ENCODE peak calls at places on chromosomes 7 and 10, in four cellular contexts. One of them, this sample, is unnamed.

GRCh38 chr10:11551915-11552602 is 59.4 kb downstream of the USP6NL start:
- DNase-seq in heart left ventricle: no peak
- DNase-seq in HCT116: peak
- DNase-seq in lower leg skin: no peak
- DNase-seq in this sample: no peak

GRCh38 chr10:117537436-117537903 is 5.1 kb upstream of the EMX2 start:
- DNase-seq in heart left ventricle: no peak
- DNase-seq in HCT116: no peak
- DNase-seq in lower leg skin: peak
- DNase-seq in this sample: peak

GRCh38 chr10:97999909-98000248 is 30.5 kb downstream of the CRTAC1 start:
- DNase-seq in heart left ventricle: no peak
- DNase-seq in HCT116: no peak
- DNase-seq in lower leg skin: no peak
- DNase-seq in this sample: no peak

GRCh38 chr10:57785068-57785467 is 482.6 kb downstream of the IPMK start:
- DNase-seq in heart left ventricle: no peak
- DNase-seq in HCT116: no peak
- DNase-seq in lower leg skin: no peak
- DNase-seq in this sample: no peak

GRCh38 chr10:99630991-99631390 is 10.8 kb upstream of the SLC25A28 start:
- DNase-seq in heart left ventricle: no peak
- DNase-seq in HCT116: no peak
- DNase-seq in lower leg skin: no peak
- DNase-seq in this sample: no peak

GRCh38 chr10:124532106-124532641 is 70.6 kb downstream of the LHPP start:
- DNase-seq in heart left ventricle: peak
- DNase-seq in HCT116: peak
- DNase-seq in lower leg skin: no peak
- DNase-seq in this sample: no peak

GRCh38 chr10:35792301-35792700 is 150.2 kb upstream of the FZD8 start:
- DNase-seq in heart left ventricle: no peak
- DNase-seq in HCT116: no peak
- DNase-seq in lower leg skin: no peak
- DNase-seq in this sample: no peak

GRCh38 chr10:17206210-17206709 is 4.8 kb upstream of the TRDMT1 start:
- DNase-seq in heart left ventricle: no peak
- DNase-seq in HCT116: no peak
- DNase-seq in lower leg skin: no peak
- DNase-seq in this sample: no peak

GRCh38 chr10:76624470-76624869 is 1013.1 kb downstream of the KCNMA1 start:
- DNase-seq in heart left ventricle: no peak
- DNase-seq in HCT116: no peak
- DNase-seq in lower leg skin: no peak
- DNase-seq in this sample: no peak

GRCh38 chr10:104683567-104683966 is 42.5 kb downstream of the SORCS3 start:
- DNase-seq in heart left ventricle: no peak
- DNase-seq in HCT116: no peak
- DNase-seq in lower leg skin: peak
- DNase-seq in this sample: no peak

GRCh38 chr7:28678421-28678965 is 266.2 kb downstream of the CREB5 start:
- DNase-seq in heart left ventricle: no peak
- DNase-seq in HCT116: no peak
- DNase-seq in lower leg skin: no peak
- DNase-seq in this sample: no peak

GRCh38 chr7:149414745-149415390 is 46.0 kb downstream of the ZNF777 start:
- DNase-seq in heart left ventricle: peak
- DNase-seq in HCT116: no peak
- DNase-seq in lower leg skin: peak
- DNase-seq in this sample: peak

GRCh38 chr7:130154501-130155317 is 50.5 kb downstream of the TMEM209 start:
- DNase-seq in heart left ventricle: no peak
- DNase-seq in HCT116: no peak
- DNase-seq in lower leg skin: no peak
- DNase-seq in this sample: no peak

GRCh38 chr10:92126100-92126650 is 164.7 kb downstream of the CPEB3 start:
- DNase-seq in heart left ventricle: no peak
- DNase-seq in HCT116: no peak
- DNase-seq in lower leg skin: no peak
- DNase-seq in this sample: no peak

GRCh38 chr7:87564290-87564963 is 36.3 kb downstream of the ABCB1 start:
- DNase-seq in heart left ventricle: no peak
- DNase-seq in HCT116: peak
- DNase-seq in lower leg skin: no peak
- DNase-seq in this sample: no peak

GRCh38 chr10:13241613-13242012 is 7.4 kb upstream of the UCMA start:
- DNase-seq in heart left ventricle: no peak
- DNase-seq in HCT116: no peak
- DNase-seq in lower leg skin: no peak
- DNase-seq in this sample: no peak

GRCh38 chr7:80699030-80699638 is 60.7 kb downstream of the CD36 start:
- DNase-seq in heart left ventricle: no peak
- DNase-seq in HCT116: peak
- DNase-seq in lower leg skin: no peak
- DNase-seq in this sample: no peak

GRCh38 chr10:36463390-36463789 is 662.0 kb upstream of the ANKRD30A start:
- DNase-seq in heart left ventricle: no peak
- DNase-seq in HCT116: no peak
- DNase-seq in lower leg skin: no peak
- DNase-seq in this sample: no peak

GRCh38 chr7:40057292-40057691 is 77.1 kb downstream of the MPLKIP start:
- DNase-seq in heart left ventricle: no peak
- DNase-seq in HCT116: no peak
- DNase-seq in lower leg skin: no peak
- DNase-seq in this sample: no peak

GRCh38 chr7:92944633-92945032 is 108.3 kb upstream of the CDK6 start:
- DNase-seq in heart left ventricle: no peak
- DNase-seq in HCT116: no peak
- DNase-seq in lower leg skin: peak
- DNase-seq in this sample: no peak

GRCh38 chr7:140231779-140232491 is 55.2 kb upstream of the KDM7A start:
- DNase-seq in heart left ventricle: no peak
- DNase-seq in HCT116: no peak
- DNase-seq in lower leg skin: peak
- DNase-seq in this sample: no peak

GRCh38 chr7:140229591-140230516 is 53.1 kb upstream of the KDM7A start:
- DNase-seq in heart left ventricle: peak
- DNase-seq in HCT116: no peak
- DNase-seq in lower leg skin: no peak
- DNase-seq in this sample: no peak

GRCh38 chr7:140230517-140230861 is 53.7 kb upstream of the KDM7A start:
- DNase-seq in heart left ventricle: peak
- DNase-seq in HCT116: no peak
- DNase-seq in lower leg skin: no peak
- DNase-seq in this sample: no peak

GRCh38 chr7:140232959-140233649 is 56.3 kb upstream of the KDM7A start:
- DNase-seq in heart left ventricle: no peak
- DNase-seq in HCT116: no peak
- DNase-seq in lower leg skin: no peak
- DNase-seq in this sample: no peak

GRCh38 chr7:140230862-140231778 is 54.3 kb upstream of the KDM7A start:
- DNase-seq in heart left ventricle: no peak
- DNase-seq in HCT116: peak
- DNase-seq in lower leg skin: peak
- DNase-seq in this sample: no peak
- TF ChIP-seq CTCF in heart left ventricle: no peak
- TF ChIP-seq CTCF in HCT116: no peak
- TF ChIP-seq CTCF in lower leg skin: no peak
- TF ChIP-seq CTCF in this sample: no peak

GRCh38 chr10:110327262-110327914 is 22.7 kb upstream of the SMNDC1 start:
- DNase-seq in heart left ventricle: no peak
- DNase-seq in HCT116: no peak
- DNase-seq in lower leg skin: no peak
- DNase-seq in this sample: no peak

GRCh38 chr10:110324201-110324804 is 19.6 kb upstream of the SMNDC1 start:
- DNase-seq in heart left ventricle: no peak
- DNase-seq in HCT116: no peak
- DNase-seq in lower leg skin: no peak
- DNase-seq in this sample: no peak

GRCh38 chr10:110323503-110323902 is 18.8 kb upstream of the SMNDC1 start:
- DNase-seq in heart left ventricle: no peak
- DNase-seq in HCT116: no peak
- DNase-seq in lower leg skin: no peak
- DNase-seq in this sample: no peak

GRCh38 chr10:110324805-110325280 is 20.1 kb upstream of the SMNDC1 start:
- DNase-seq in heart left ventricle: no peak
- DNase-seq in HCT116: no peak
- DNase-seq in lower leg skin: no peak
- DNase-seq in this sample: no peak

DNA sequence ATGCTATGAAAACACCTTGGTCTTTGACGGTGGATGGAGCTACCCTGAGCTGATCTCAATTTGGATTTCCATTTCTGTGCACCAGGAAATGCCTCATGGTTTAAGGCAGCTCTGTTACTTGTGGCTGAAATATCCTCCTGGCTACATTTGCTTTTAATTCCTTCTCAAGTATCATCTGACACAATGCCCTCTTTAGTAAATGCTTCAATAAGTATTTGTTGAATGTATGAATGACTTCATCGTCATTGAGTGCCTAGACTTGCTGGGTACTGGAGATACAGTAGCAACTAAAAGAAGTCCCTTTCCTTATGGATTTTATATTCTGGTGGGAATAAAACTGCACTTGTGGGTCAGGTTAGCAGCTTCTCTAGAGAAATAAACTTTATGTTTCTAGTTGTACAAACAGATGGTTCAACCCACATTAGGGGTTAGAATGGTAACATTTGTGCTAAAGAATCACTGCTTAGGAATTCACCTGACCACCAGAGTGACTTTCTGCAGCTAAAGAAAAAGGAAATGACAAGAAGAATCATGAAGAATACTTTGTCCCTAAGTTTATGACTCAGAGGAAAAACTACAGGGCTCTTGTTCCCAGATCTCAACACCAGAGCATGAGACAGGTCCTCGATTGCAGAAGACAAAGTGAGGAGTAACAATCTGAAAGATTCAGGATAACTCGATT is 21.8 kb upstream of the SMNDC1 start:
- DNase-seq in heart left ventricle: no peak
- DNase-seq in HCT116: peak
- DNase-seq in lower leg skin: no peak
- DNase-seq in this sample: no peak
- TF ChIP-seq POLR2A in heart left ventricle: no peak
- TF ChIP-seq POLR2A in HCT116: no peak
- TF ChIP-seq POLR2A in lower leg skin: no peak
- TF ChIP-seq POLR2A in this sample: no peak

GRCh38 chr10:84076540-84077195 is 62.6 kb upstream of the GHITM start:
- DNase-seq in heart left ventricle: no peak
- DNase-seq in HCT116: no peak
- DNase-seq in lower leg skin: no peak
- DNase-seq in this sample: peak
- TF ChIP-seq CTCF in heart left ventricle: no peak
- TF ChIP-seq CTCF in HCT116: no peak
- TF ChIP-seq CTCF in lower leg skin: no peak
- TF ChIP-seq CTCF in this sample: peak

GRCh38 chr7:100221767-100222444 is 2.2 kb downstream of the PVRIG start:
- DNase-seq in heart left ventricle: peak
- DNase-seq in HCT116: no peak
- DNase-seq in lower leg skin: no peak
- DNase-seq in this sample: no peak
- TF ChIP-seq POLR2A in heart left ventricle: no peak
- TF ChIP-seq POLR2A in HCT116: no peak
- TF ChIP-seq POLR2A in lower leg skin: no peak
- TF ChIP-seq POLR2A in this sample: no peak

DNA sequence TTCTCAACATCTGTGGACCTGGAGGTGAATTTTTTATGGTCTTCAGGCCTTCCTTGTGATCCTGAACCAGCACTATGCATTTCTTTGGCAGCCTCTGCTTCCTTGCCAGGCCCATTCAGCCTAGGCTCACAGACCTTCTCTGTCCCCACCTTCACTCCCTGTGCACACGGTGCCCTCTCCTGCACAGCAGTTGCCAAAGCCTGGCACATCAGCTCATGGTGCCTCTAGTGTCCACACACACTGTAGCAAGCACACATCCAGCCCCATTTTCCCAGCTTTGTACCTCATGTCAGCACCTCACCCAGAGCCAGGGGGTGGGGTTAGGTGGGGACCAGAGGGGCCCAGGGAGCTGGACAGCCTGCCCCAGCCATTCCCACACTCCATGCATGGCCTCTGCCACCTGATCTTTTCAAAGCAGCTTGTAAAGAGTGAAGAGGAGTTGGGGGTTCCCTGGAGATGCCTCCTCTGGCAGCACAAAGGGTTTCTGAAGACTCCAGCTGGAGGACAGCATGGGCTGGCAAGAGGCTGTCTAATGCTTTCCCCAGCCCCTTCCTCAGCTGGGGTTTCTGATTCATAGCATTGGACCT is 57.9 kb upstream of the TMEM72 start:
- DNase-seq in heart left ventricle: no peak
- DNase-seq in HCT116: no peak
- DNase-seq in lower leg skin: no peak
- DNase-seq in this sample: no peak
- TF ChIP-seq CTCF in heart left ventricle: no peak
- TF ChIP-seq CTCF in HCT116: peak
- TF ChIP-seq CTCF in lower leg skin: no peak
- TF ChIP-seq CTCF in this sample: no peak